ENCODE peak calls at places on chromosomes 11 and 22, in four cellular contexts. One of them, this sample, is unnamed.

GRCh38 chr22:42313804-42314581 is 43.5 kb upstream of the TCF20 start:
- DNase-seq in sigmoid colon: peak; percentile 75
- DNase-seq in Panc1: peak; percentile 46
- DNase-seq in SK-N-MC: no peak
- DNase-seq in this sample: no peak

GRCh38 chr11:89491141-89491690 is at the start of gene NOX4:
- DNase-seq in SK-N-MC: no peak
- DNase-seq in Panc1: no peak
- DNase-seq in sigmoid colon: peak; percentile 64
- DNase-seq in this sample: no peak

GRCh38 chr11:119377112-119377901 is 4.2 kb downstream of the USP2 start:
- DNase-seq in sigmoid colon: no peak
- DNase-seq in SK-N-MC: no peak
- DNase-seq in Panc1: no peak
- DNase-seq in this sample: peak; percentile 20

GRCh38 chr22:30600925-30601324 is 6.0 kb upstream of the TCN2 start:
- DNase-seq in SK-N-MC: no peak
- DNase-seq in Panc1: no peak
- DNase-seq in sigmoid colon: no peak
- DNase-seq in this sample: no peak

GRCh38 chr22:26057731-26058130 is 111.5 kb upstream of the SEZ6L start:
- DNase-seq in SK-N-MC: no peak
- DNase-seq in sigmoid colon: no peak
- DNase-seq in Panc1: no peak
- DNase-seq in this sample: no peak

GRCh38 chr11:78764946-78765345 is 190.3 kb upstream of the NARS2 start:
- DNase-seq in sigmoid colon: no peak
- DNase-seq in Panc1: no peak
- DNase-seq in SK-N-MC: no peak
- DNase-seq in this sample: no peak

GRCh38 chr11:13238879-13239514 is 38.6 kb upstream of the BMAL1 start:
- DNase-seq in sigmoid colon: no peak
- DNase-seq in Panc1: no peak
- DNase-seq in SK-N-MC: peak; percentile 8
- DNase-seq in this sample: no peak

GRCh38 chr22:17131686-17132085 is 10.5 kb upstream of the TMEM121B start:
- DNase-seq in SK-N-MC: no peak
- DNase-seq in sigmoid colon: peak; percentile 28
- DNase-seq in Panc1: no peak
- DNase-seq in this sample: no peak

GRCh38 chr11:64652586-64653387 is 61.8 kb downstream of the SLC22A12 start:
- DNase-seq in Panc1: peak; percentile 58
- DNase-seq in SK-N-MC: peak; percentile 35
- DNase-seq in sigmoid colon: peak; percentile 91
- DNase-seq in this sample: peak; percentile 57

GRCh38 chr11:125331357-125331756 is 164.7 kb downstream of the FEZ1 start:
- DNase-seq in SK-N-MC: no peak
- DNase-seq in Panc1: no peak
- DNase-seq in sigmoid colon: no peak
- DNase-seq in this sample: no peak

GRCh38 chr11:70034740-70035365 is 43.3 kb upstream of the ANO1 start:
- DNase-seq in sigmoid colon: no peak
- DNase-seq in SK-N-MC: no peak
- DNase-seq in Panc1: no peak
- DNase-seq in this sample: no peak

GRCh38 chr11:113477321-113477720 is 2.1 kb upstream of the DRD2 start:
- DNase-seq in sigmoid colon: no peak
- DNase-seq in Panc1: no peak
- DNase-seq in SK-N-MC: no peak
- DNase-seq in this sample: no peak

GRCh38 chr22:34283844-34284243 is 363.6 kb upstream of the LARGE1 start:
- DNase-seq in Panc1: no peak
- DNase-seq in SK-N-MC: no peak
- DNase-seq in sigmoid colon: no peak
- DNase-seq in this sample: no peak

GRCh38 chr22:19176175-19176630 is 2.3 kb downstream of the SLC25A1 start:
- DNase-seq in Panc1: no peak
- DNase-seq in SK-N-MC: no peak
- DNase-seq in sigmoid colon: no peak
- DNase-seq in this sample: no peak

GRCh38 chr11:118610773-118611432 is 3.5 kb downstream of the PHLDB1 start:
- DNase-seq in Panc1: no peak
- DNase-seq in SK-N-MC: no peak
- DNase-seq in sigmoid colon: peak; percentile 92
- DNase-seq in this sample: peak; percentile 97

GRCh38 chr11:2394818-2395105 is 5.8 kb upstream of the TSSC4 start:
- DNase-seq in Panc1: no peak
- DNase-seq in SK-N-MC: no peak
- DNase-seq in sigmoid colon: no peak
- DNase-seq in this sample: no peak

GRCh38 chr11:132300283-132300682 is 929.9 kb downstream of the NTM start:
- DNase-seq in sigmoid colon: no peak
- DNase-seq in SK-N-MC: no peak
- DNase-seq in Panc1: no peak
- DNase-seq in this sample: no peak

GRCh38 chr11:118406599-118407166 is 5.3 kb downstream of the ATP5MG start:
- DNase-seq in sigmoid colon: no peak
- DNase-seq in Panc1: no peak
- DNase-seq in SK-N-MC: no peak
- DNase-seq in this sample: no peak

GRCh38 chr11:106565326-106565725 is 452.9 kb downstream of the GUCY1A2 start:
- DNase-seq in sigmoid colon: no peak
- DNase-seq in SK-N-MC: no peak
- DNase-seq in Panc1: no peak
- DNase-seq in this sample: no peak

GRCh38 chr11:28673687-28674431 is 565.7 kb downstream of the METTL15 start:
- DNase-seq in SK-N-MC: no peak
- DNase-seq in Panc1: no peak
- DNase-seq in sigmoid colon: no peak
- DNase-seq in this sample: no peak

GRCh38 chr11:66411323-66411722 is 9.5 kb upstream of the NPAS4 start:
- DNase-seq in sigmoid colon: no peak
- DNase-seq in Panc1: no peak
- DNase-seq in SK-N-MC: no peak
- DNase-seq in this sample: no peak

GRCh38 chr11:66409226-66409625 is 11.6 kb upstream of the NPAS4 start:
- DNase-seq in sigmoid colon: no peak
- DNase-seq in Panc1: no peak
- DNase-seq in SK-N-MC: no peak
- DNase-seq in this sample: no peak

GRCh38 chr11:66412110-66412509 is 8.7 kb upstream of the NPAS4 start:
- DNase-seq in SK-N-MC: no peak
- DNase-seq in sigmoid colon: no peak
- DNase-seq in Panc1: no peak
- DNase-seq in this sample: no peak

GRCh38 chr11:66408488-66409214 is 12.2 kb upstream of the NPAS4 start:
- DNase-seq in Panc1: no peak
- DNase-seq in SK-N-MC: peak; percentile 42
- DNase-seq in sigmoid colon: peak; percentile 98
- DNase-seq in this sample: peak; percentile 99

DNA sequence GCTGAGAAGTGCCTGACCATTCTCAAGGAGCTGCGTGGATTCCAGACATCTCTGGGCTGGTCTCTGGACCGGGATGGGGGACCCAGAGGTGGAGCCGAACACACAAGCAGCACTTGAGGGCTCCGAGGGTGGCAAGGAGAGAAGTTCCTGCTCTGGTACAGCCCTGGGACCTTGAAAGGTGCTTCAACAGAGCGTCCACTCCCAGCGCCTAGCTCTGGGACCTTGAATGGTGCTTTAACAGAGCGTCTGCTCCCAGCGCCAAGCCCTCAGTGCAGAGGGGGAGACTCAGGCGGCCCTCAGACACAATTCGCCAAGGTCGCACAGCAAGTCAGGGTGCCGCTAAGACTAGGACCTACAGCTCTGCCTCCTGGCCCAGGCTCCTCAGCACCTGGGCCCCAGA is 10.6 kb upstream of the NPAS4 start:
- DNase-seq in sigmoid colon: no peak
- DNase-seq in Panc1: no peak
- DNase-seq in SK-N-MC: no peak
- DNase-seq in this sample: no peak
- H3K27ac ChIP-seq in sigmoid colon: peak overlapping the region; percentile 96
- H3K27ac ChIP-seq in Panc1: no peak overlapping the region
- H3K27ac ChIP-seq in SK-N-MC: no peak overlapping the region
- H3K27ac ChIP-seq in this sample: no peak overlapping the region

GRCh38 chr22:46115755-46116490 is 34.4 kb upstream of the PPARA start:
- DNase-seq in Panc1: no peak
- DNase-seq in sigmoid colon: no peak
- DNase-seq in SK-N-MC: no peak
- DNase-seq in this sample: peak; percentile 74
- TF ChIP-seq POLR2AphosphoS5 in Panc1: no peak
- TF ChIP-seq POLR2AphosphoS5 in sigmoid colon: no peak
- TF ChIP-seq POLR2AphosphoS5 in SK-N-MC: no peak
- TF ChIP-seq POLR2AphosphoS5 in this sample: no peak

GRCh38 chr11:19724765-19725164 is 12.1 kb downstream of the NAV2 start:
- DNase-seq in sigmoid colon: no peak
- DNase-seq in Panc1: no peak
- DNase-seq in SK-N-MC: no peak
- DNase-seq in this sample: no peak

GRCh38 chr11:19723572-19724342 is 11.1 kb downstream of the NAV2 start:
- DNase-seq in Panc1: no peak
- DNase-seq in sigmoid colon: peak; percentile 84
- DNase-seq in SK-N-MC: no peak
- DNase-seq in this sample: no peak

GRCh38 chr11:19719960-19720359 is 7.3 kb downstream of the NAV2 start:
- DNase-seq in Panc1: no peak
- DNase-seq in sigmoid colon: no peak
- DNase-seq in SK-N-MC: no peak
- DNase-seq in this sample: no peak

GRCh38 chr11:19725379-19726079 is 12.9 kb downstream of the NAV2 start:
- DNase-seq in sigmoid colon: no peak
- DNase-seq in SK-N-MC: no peak
- DNase-seq in Panc1: no peak
- DNase-seq in this sample: peak; percentile 81

DNA sequence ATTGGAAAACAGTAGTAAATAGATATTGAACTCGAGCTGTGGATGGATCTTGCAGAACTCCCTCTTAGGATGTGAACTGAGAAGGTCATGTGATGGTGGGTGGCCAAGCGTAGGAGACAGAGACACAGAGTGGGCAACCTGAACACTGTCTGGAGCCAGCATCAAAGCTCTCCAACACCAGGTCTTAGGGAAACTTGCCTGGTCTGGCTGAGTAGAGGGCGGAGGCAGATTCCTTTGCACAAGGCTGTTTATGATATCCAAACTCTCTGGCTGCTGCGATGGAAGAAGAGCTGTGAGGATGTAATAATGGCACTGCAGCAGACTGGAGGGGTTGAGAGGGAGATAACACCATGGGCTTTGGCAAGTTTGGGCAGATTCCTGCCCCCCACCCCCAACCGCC is 10.1 kb downstream of the NAV2 start:
- DNase-seq in sigmoid colon: no peak
- DNase-seq in Panc1: no peak
- DNase-seq in SK-N-MC: no peak
- DNase-seq in this sample: no peak
- H3K27ac ChIP-seq in sigmoid colon: peak overlapping the region; percentile 98
- H3K27ac ChIP-seq in Panc1: peak overlapping the region; percentile 39
- H3K27ac ChIP-seq in SK-N-MC: no peak overlapping the region
- H3K27ac ChIP-seq in this sample: no peak overlapping the region

GRCh38 chr11:31369348-31370329 is at the start of the genes DCDC1 and DNAJC24:
- DNase-seq in sigmoid colon: peak; percentile 93
- DNase-seq in SK-N-MC: peak; percentile 78
- DNase-seq in Panc1: peak; percentile 52
- DNase-seq in this sample: peak; percentile 96
- TF ChIP-seq POLR2AphosphoS5 in sigmoid colon: peak; percentile 76
- TF ChIP-seq POLR2AphosphoS5 in SK-N-MC: peak; percentile 93
- TF ChIP-seq POLR2AphosphoS5 in Panc1: peak; percentile 90
- TF ChIP-seq POLR2AphosphoS5 in this sample: peak; percentile 59

This sample was measured in upper lobe of left lung.